ENCODE peak calls at places on chromosomes 2 and 18, in four cellular contexts. D is ovary, L is right lobe of liver, Z is suprapubic skin. N is an unnamed sample. For H3K4me1, the result is how much of the 10 kb centered on the place peaks cover.

GRCh38 chr2:195316485-195316884 is 340.5 kb upstream of the SLC39A10 start:
- DNase-seq in D (no peak), L (no peak), Z (no peak), N (no peak)

GRCh38 chr2:96146151-96146880 is 1.1 kb upstream of the DUSP2 start:
- DNase-seq in D (peak), L (peak), Z (peak), N (no peak)

GRCh38 chr18:79068299-79068945 is 772 bp upstream of the ATP9B start:
- DNase-seq in D (no peak), L (no peak), Z (peak), N (no peak)

GRCh38 chr2:69724540-69725159 is 17.3 kb upstream of the ANXA4 start:
- DNase-seq in D (peak), L (peak), Z (peak), N (peak)

GRCh38 chr2:85132834-85133637 is at the start of gene TCF7L1:
- DNase-seq in D (peak), L (peak), Z (peak), N (no peak)

GRCh38 chr2:38375711-38376345 is 1.2 kb downstream of the ATL2 start:
- DNase-seq in D (peak), L (peak), Z (no peak), N (no peak)

GRCh38 chr2:151975460-151976414 is 123.1 kb downstream of the CACNB4 start:
- DNase-seq in D (no peak), L (no peak), Z (no peak), N (no peak)

GRCh38 chr2:213137064-213137463 is 14.3 kb downstream of the IKZF2 start:
- DNase-seq in D (no peak), L (no peak), Z (no peak), N (no peak)

GRCh38 chr2:119224391-119224972 is 848 bp downstream of the STEAP3 start:
- DNase-seq in D (no peak), L (no peak), Z (no peak), N (no peak)

GRCh38 chr2:138369856-138370255 is 131.7 kb upstream of the SPOPL start:
- DNase-seq in D (no peak), L (no peak), Z (no peak), N (no peak)

GRCh38 chr2:118846667-118847446 is 591 bp downstream of the EN1 start:
- DNase-seq in D (no peak), L (no peak), Z (no peak), N (no peak)

GRCh38 chr2:238202326-238203103 is 980 bp downstream of the ILKAP start:
- DNase-seq in D (no peak), L (no peak), Z (no peak), N (no peak)

GRCh38 chr2:185511925-185512324 is 226.7 kb upstream of the FSIP2 start:
- DNase-seq in D (no peak), L (no peak), Z (no peak), N (no peak)

GRCh38 chr2:232486558-232487384 is 863 bp downstream of the ECEL1 start:
- DNase-seq in D (peak), L (peak), Z (no peak), N (no peak)

GRCh38 chr2:188381614-188382013 is 89.9 kb downstream of the GULP1 start:
- DNase-seq in D (no peak), L (no peak), Z (no peak), N (no peak)

GRCh38 chr2:136110528-136110927 is 7.4 kb downstream of the CXCR4 start:
- DNase-seq in D (no peak), L (no peak), Z (no peak), N (no peak)

GRCh38 chr18:39624934-39625333 is 2059.3 kb upstream of the CELF4 start:
- DNase-seq in D (no peak), L (no peak), Z (no peak), N (no peak)

GRCh38 chr2:193695367-193695766 is 1500.6 kb upstream of the TMEFF2 start:
- DNase-seq in D (no peak), L (no peak), Z (no peak), N (no peak)

DNA sequence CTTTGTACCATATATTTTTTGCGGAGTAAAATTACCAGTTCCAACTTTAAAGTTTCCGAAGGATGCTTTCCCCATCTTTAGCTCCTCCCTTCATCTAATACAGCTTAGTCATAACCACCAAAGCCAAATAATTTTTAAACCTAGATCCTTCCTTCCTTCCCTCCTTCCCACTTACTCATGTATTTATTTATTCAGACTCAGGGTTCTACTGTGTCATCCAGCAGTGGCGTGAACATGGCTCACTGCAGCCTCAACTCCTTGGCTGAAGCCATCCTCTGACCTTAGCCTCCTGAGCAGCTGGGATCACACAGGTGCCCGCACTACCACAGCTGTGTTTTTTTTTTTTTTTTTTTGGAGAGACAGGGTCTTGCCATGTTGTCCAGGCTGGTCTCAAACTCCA is 4.4 kb downstream of the LPIN2 start:
- DNase-seq in D (no peak), L (no peak), Z (no peak), N (no peak)
- H3K4me1 ChIP-seq in D (under half), L (under half), Z (under half), N (under half)

GRCh38 chr2:241774419-241775222 is 2.0 kb upstream of the GAL3ST2 start:
- DNase-seq in D (peak), L (peak), Z (peak), N (no peak)

GRCh38 chr2:241775223-241776177 is 1.1 kb upstream of the GAL3ST2 start:
- DNase-seq in D (no peak), L (no peak), Z (peak), N (no peak)

GRCh38 chr2:241777167-241777685 is 604 bp downstream of the GAL3ST2 start:
- DNase-seq in D (no peak), L (no peak), Z (no peak), N (no peak)

GRCh38 chr2:241777686-241778627 is 1.3 kb downstream of the GAL3ST2 start:
- DNase-seq in D (no peak), L (no peak), Z (no peak), N (no peak)

DNA sequence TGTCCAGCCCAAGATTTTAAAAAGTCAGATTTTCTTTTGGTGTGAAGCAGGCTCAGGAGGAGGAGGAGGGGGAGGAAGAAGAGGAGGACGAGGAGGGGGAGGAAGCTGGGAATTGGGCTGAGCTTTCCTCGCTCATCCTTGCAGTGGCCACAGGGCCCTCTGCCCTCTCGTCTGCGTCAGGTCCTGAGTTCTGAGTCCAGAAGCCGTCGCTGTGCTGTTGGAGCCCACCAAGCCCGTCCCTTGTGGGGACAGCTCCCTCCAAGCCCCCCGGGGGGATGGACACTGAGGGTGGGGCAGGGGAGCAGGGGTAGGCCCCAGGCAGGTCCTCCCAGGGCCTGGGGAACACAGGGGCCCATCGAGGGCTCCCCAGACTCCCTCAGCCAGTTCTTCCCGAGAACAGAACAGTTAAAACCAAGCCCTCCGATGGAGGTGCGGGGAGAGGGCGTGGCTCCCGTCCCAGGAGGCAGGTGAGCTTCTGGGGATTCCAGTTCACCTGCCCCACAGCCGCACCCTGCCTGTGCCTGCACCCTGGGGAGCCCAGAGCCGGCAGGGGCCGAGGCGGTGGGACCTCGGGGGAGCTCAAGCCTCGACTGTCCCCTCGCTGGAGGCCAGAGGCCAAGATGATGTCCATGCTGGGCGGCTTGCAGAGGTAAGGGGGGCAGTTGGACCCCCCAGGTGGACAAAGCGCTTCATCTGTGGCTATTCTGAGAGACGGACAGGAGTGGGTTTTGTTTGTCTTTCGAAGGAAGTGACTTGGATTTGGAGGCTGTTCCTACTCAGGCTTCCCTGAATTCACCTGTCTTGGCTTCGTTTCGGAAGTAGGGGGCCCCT is at the start of gene GAL3ST2:
- DNase-seq in D (no peak), L (no peak), Z (no peak), N (no peak)
- TF ChIP-seq POLR2A in D (no peak), L (no peak), Z (no peak), N (no peak)

GRCh38 chr18:43751835-43752234 is 474.5 kb upstream of the SYT4 start:
- DNase-seq in D (no peak), L (no peak), Z (no peak), N (no peak)
- TF ChIP-seq CTCF in D (no peak), L (no peak), Z (no peak), N (no peak)

DNA sequence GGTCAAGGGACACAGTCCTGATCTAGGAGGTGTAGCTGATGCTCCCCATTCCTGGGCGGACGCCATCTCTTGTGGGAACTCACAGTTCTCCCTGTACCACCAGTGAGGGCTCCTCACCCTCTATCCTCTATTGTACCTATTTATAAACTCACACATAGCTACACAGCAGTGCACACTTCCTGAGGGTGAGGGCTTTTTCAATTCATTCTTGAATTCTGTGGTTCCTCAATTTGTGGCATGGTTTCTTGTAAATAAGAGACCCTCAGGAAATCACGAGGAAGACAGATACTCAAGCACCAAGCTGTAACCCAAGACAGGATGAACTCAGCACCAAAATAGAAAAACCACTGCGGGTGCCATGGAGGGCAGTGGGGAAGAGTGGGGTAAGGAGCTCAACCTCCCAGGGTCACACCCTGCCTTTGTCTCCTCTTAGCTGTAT is 245.9 kb upstream of the PXDN start:
- DNase-seq in D (no peak), L (no peak), Z (no peak), N (no peak)
- H3K4me1 ChIP-seq in D (under half), L (under half), Z (under half), N (under half)

GRCh38 chr2:239307921-239308620 is 92.7 kb downstream of the HDAC4 start:
- DNase-seq in D (peak), L (peak), Z (peak), N (no peak)

GRCh38 chr2:239307221-239307569 is 93.6 kb downstream of the HDAC4 start:
- DNase-seq in D (no peak), L (no peak), Z (no peak), N (no peak)

GRCh38 chr2:239309398-239310245 is 91.2 kb downstream of the HDAC4 start:
- DNase-seq in D (peak), L (peak), Z (peak), N (no peak)

GRCh38 chr2:239310401-239311061 is 90.3 kb downstream of the HDAC4 start:
- DNase-seq in D (peak), L (peak), Z (peak), N (no peak)

DNA sequence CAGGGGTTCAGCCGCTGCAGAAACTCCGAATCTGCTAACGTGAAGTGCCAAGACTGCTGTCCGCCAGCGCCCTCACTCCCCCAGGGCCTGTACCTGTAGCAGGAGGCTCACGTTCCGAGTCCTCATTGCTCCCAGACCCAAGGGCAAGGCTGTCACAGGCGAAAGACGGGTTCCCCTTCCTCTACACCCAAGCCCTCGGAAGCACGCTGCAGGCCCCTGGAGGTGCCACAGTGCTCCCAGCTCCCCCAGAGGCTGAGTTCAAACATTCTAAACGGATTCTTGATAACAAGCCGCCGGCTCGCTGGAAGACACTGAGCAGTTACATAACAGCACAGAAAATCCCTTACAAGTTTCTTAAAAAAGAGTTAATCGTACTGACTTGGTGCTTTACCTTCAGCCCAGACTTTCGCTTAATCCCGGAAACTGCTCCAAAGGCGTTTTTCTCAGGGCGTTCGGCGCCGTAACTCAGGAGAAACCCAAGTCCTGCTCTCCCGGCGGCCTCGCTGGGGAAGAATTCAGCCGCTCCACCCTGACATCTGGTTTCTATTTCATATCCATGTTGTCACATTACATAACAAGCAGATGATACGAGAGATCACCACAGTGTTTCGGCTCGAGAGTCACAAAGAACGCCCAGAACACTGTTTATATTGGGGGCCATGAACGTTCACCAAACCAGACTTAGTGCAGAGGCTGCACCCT is 92.0 kb downstream of the HDAC4 start:
- DNase-seq in D (peak), L (peak), Z (peak), N (no peak)
- TF ChIP-seq POLR2A in D (no peak), L (no peak), Z (no peak), N (no peak)

GRCh38 chr2:174984561-174984960 is 20.6 kb downstream of the CHN1 start:
- DNase-seq in D (no peak), L (no peak), Z (no peak), N (no peak)

GRCh38 chr2:174981336-174981735 is 23.8 kb downstream of the CHN1 start:
- DNase-seq in D (no peak), L (no peak), Z (no peak), N (no peak)

GRCh38 chr2:174979996-174980395 is 25.2 kb downstream of the CHN1 start:
- DNase-seq in D (no peak), L (no peak), Z (no peak), N (no peak)

GRCh38 chr2:174985624-174986023 is 19.6 kb downstream of the CHN1 start:
- DNase-seq in D (no peak), L (no peak), Z (no peak), N (no peak)
- TF ChIP-seq CTCF in D (no peak), L (peak), Z (no peak), N (peak)

DNA sequence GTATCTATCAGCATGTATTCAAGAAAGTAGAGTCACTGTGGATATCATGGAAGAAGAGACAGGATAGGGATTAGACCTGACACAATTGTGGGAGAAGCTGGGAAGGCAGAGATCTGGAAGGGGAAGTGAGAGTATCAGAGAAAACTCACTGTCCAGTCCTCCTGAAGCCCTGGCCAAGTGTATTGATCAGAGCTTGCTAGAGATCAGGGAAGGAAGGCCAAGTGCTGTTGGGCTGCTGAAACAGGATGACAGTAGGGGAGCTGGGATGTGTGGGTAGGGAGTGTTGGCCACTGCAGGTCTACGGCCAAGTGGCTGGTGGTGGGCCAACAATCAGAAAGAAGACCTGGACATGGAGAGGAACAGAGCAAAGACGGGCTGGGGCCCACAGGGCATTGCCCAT is 26.3 kb upstream of the TTR start:
- DNase-seq in D (no peak), L (no peak), Z (no peak), N (no peak)
- H3K4me1 ChIP-seq in D (under half), L (under half), Z (under half), N (under half)

GRCh38 chr2:53786371-53787254 is at the start of the genes ASB3 and ERLEC1:
- DNase-seq in D (peak), L (peak), Z (peak), N (peak)
- TF ChIP-seq POLR2A in D (peak), L (peak), Z (peak), N (no peak)

GRCh38 chr18:13107074-13107473 is 111.5 kb upstream of the LDLRAD4 start:
- DNase-seq in D (no peak), L (no peak), Z (no peak), N (no peak)

GRCh38 chr18:13108330-13108729 is 110.2 kb upstream of the LDLRAD4 start:
- DNase-seq in D (no peak), L (no peak), Z (no peak), N (no peak)

GRCh38 chr18:13110559-13110958 is 108.0 kb upstream of the LDLRAD4 start:
- DNase-seq in D (no peak), L (no peak), Z (no peak), N (no peak)

DNA sequence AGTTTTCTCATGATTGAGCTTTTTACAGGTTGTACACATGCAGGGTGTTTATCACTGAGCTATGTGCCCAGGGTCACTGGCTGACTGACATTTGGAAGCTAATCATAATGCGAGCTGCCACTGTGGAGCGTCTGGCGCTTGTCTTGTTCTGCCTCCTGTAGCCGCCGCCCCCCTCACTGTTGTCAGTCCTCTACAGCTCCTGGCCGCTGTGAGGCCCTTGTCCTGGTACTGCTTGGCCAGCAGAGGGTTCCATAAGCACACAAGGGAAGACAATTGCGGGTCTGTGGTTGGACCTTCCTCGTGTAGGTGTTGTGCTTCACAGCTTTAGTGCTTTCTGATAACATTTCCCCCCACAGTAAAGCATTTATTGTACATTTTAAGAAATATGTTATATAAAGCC is 105.6 kb upstream of the LDLRAD4 start:
- DNase-seq in D (no peak), L (no peak), Z (no peak), N (no peak)
- TF ChIP-seq CTCF in D (no peak), L (peak), Z (no peak), N (no peak)

DNA sequence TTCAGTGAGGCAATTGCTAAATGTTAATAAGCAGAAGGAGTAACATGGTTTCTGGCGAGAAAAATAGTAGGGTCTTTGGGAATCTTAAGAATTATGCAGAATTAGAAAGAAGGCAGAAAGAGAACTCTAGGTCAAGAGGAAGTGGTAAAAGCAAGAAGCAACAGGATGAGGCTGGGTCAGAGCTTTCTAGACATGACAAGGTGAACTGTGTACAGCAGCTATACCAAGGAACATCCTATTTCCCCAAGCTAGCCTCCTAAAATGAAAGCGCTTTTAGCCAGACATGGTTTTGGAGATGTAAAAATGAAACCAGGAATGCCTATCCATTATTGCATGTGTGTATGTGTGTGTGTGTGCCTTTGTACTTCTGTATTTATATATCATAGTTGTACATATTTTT is 42.2 kb upstream of the STAT1 start:
- DNase-seq in D (no peak), L (no peak), Z (no peak), N (no peak)
- H3K4me1 ChIP-seq in D (under half), L (under half), Z (under half), N (under half)